ENCODE peak calls at places on chromosomes 4 and X, in nine cellular contexts. One of them, this sample, is unnamed.
A peak's percentile ranks its signal among the peaks of the same experiment; 100 is the strongest.

GRCh38 chr4:150323551-150324325 is 245.5 kb downstream of the DCLK2 start:
- DNase-seq in fibroblast of the aortic adventitia: peak; percentile 55
- DNase-seq in ovary: no peak
- DNase-seq in effector memory CD4-positive, alpha-beta T cell: no peak
- DNase-seq in cardiac muscle cell: peak; percentile 49
- DNase-seq in H7: no peak
- DNase-seq in testis: no peak
- DNase-seq in epithelial cell of esophagus: no peak
- DNase-seq in mucosa of descending colon: no peak
- DNase-seq in this sample: no peak

GRCh38 chrX:86133761-86134160 is 14.5 kb upstream of the DACH2 start:
- DNase-seq in fibroblast of the aortic adventitia: peak; percentile 28
- DNase-seq in ovary: no peak
- DNase-seq in effector memory CD4-positive, alpha-beta T cell: no peak
- DNase-seq in cardiac muscle cell: peak; percentile 21
- DNase-seq in H7: peak; percentile 11
- DNase-seq in testis: no peak
- DNase-seq in epithelial cell of esophagus: peak; percentile 12
- DNase-seq in mucosa of descending colon: no peak
- DNase-seq in this sample: no peak

GRCh38 chrX:119062750-119063374 is 9.9 kb upstream of the CT47C1 start:
- DNase-seq in fibroblast of the aortic adventitia: peak; percentile 17
- DNase-seq in ovary: no peak
- DNase-seq in effector memory CD4-positive, alpha-beta T cell: no peak
- DNase-seq in cardiac muscle cell: peak; percentile 56
- DNase-seq in H7: no peak
- DNase-seq in testis: no peak
- DNase-seq in epithelial cell of esophagus: peak; percentile 3
- DNase-seq in mucosa of descending colon: no peak
- DNase-seq in this sample: no peak

GRCh38 chrX:11533211-11533651 is 132.5 kb downstream of the ARHGAP6 start:
- DNase-seq in fibroblast of the aortic adventitia: peak; percentile 91
- DNase-seq in ovary: no peak
- DNase-seq in effector memory CD4-positive, alpha-beta T cell: no peak
- DNase-seq in cardiac muscle cell: peak; percentile 81
- DNase-seq in H7: peak; percentile 28
- DNase-seq in testis: no peak
- DNase-seq in epithelial cell of esophagus: peak; percentile 66
- DNase-seq in mucosa of descending colon: no peak
- DNase-seq in this sample: no peak

GRCh38 chrX:103831803-103832544 is at the start of gene RAB9B:
- DNase-seq in fibroblast of the aortic adventitia: no peak
- DNase-seq in ovary: peak; percentile 86
- DNase-seq in effector memory CD4-positive, alpha-beta T cell: peak; percentile 19
- DNase-seq in cardiac muscle cell: peak; percentile 59
- DNase-seq in H7: peak; percentile 82
- DNase-seq in testis: peak; percentile 81
- DNase-seq in epithelial cell of esophagus: no peak
- DNase-seq in mucosa of descending colon: peak; percentile 69
- DNase-seq in this sample: peak; percentile 61

GRCh38 chr4:145437466-145437865 is 44.2 kb upstream of the SMAD1 start:
- DNase-seq in fibroblast of the aortic adventitia: no peak
- DNase-seq in ovary: no peak
- DNase-seq in effector memory CD4-positive, alpha-beta T cell: no peak
- DNase-seq in cardiac muscle cell: no peak
- DNase-seq in H7: no peak
- DNase-seq in testis: no peak
- DNase-seq in epithelial cell of esophagus: peak; percentile 48
- DNase-seq in mucosa of descending colon: no peak
- DNase-seq in this sample: no peak

GRCh38 chr4:112076919-112077608 is 68.2 kb upstream of the FAM241A start:
- DNase-seq in fibroblast of the aortic adventitia: no peak
- DNase-seq in ovary: no peak
- DNase-seq in effector memory CD4-positive, alpha-beta T cell: no peak
- DNase-seq in cardiac muscle cell: no peak
- DNase-seq in H7: no peak
- DNase-seq in testis: no peak
- DNase-seq in epithelial cell of esophagus: no peak
- DNase-seq in mucosa of descending colon: no peak
- DNase-seq in this sample: no peak

GRCh38 chrX:115521717-115522116 is 39.3 kb upstream of the PLS3 start:
- DNase-seq in fibroblast of the aortic adventitia: peak; percentile 26
- DNase-seq in ovary: no peak
- DNase-seq in effector memory CD4-positive, alpha-beta T cell: no peak
- DNase-seq in cardiac muscle cell: no peak
- DNase-seq in H7: no peak
- DNase-seq in testis: no peak
- DNase-seq in epithelial cell of esophagus: no peak
- DNase-seq in mucosa of descending colon: no peak
- DNase-seq in this sample: no peak

GRCh38 chr4:26342328-26343040 is 21.7 kb downstream of the RBPJ start:
- DNase-seq in fibroblast of the aortic adventitia: peak; percentile 83
- DNase-seq in ovary: no peak
- DNase-seq in effector memory CD4-positive, alpha-beta T cell: no peak
- DNase-seq in cardiac muscle cell: peak; percentile 58
- DNase-seq in H7: no peak
- DNase-seq in testis: no peak
- DNase-seq in epithelial cell of esophagus: peak; percentile 92
- DNase-seq in mucosa of descending colon: no peak
- DNase-seq in this sample: no peak
- H3K4me3 ChIP-seq in fibroblast of the aortic adventitia: no peak overlapping the region
- H3K4me3 ChIP-seq in ovary: no peak overlapping the region
- H3K4me3 ChIP-seq in effector memory CD4-positive, alpha-beta T cell: no peak overlapping the region
- H3K4me3 ChIP-seq in cardiac muscle cell: no peak overlapping the region
- H3K4me3 ChIP-seq in H7: no peak overlapping the region
- H3K4me3 ChIP-seq in testis: no peak overlapping the region
- H3K4me3 ChIP-seq in epithelial cell of esophagus: no peak overlapping the region
- H3K4me3 ChIP-seq in mucosa of descending colon: no peak overlapping the region
- H3K4me3 ChIP-seq in this sample: no peak overlapping the region

DNA sequence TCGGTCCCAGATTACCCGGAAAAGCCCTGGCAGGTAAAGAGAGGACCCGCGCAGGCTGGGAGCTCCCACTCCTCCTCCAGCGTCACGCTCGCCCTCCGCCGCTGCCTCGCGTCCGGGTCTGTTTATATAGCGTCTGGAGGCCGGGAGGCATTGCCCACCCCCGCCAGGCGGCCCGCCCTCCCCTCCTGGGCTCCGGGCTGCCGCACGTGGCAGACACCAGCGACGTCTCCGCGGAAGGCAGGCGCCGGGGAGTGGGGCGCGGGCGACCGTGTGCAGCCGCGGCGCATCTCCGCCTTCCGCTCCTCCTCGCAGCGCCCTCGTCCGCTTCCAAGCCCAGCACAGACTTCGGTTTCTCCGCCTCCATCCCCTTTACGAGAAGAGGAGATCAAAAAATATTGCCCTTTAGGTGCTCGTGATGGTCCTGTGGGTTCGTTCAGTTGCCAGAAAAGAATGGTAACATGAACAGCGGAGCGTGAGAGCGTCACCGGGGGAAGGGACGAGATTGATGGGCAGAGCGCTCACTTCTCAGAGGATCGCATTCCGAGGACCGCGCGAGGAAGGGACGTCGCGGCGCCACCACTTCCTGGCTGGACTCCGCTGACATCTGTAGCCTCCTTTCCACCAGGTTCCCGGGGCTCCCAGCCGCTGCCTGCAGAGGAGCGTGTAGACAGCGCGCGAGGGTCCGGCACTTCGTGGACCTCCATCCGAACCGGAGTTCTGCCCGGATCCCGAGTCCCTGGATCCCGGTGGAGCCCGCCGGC is at the start of gene GALNTL6:
- DNase-seq in fibroblast of the aortic adventitia: no peak
- DNase-seq in ovary: no peak
- DNase-seq in effector memory CD4-positive, alpha-beta T cell: no peak
- DNase-seq in cardiac muscle cell: peak; percentile 4
- DNase-seq in H7: peak; percentile 43
- DNase-seq in testis: peak; percentile 42
- DNase-seq in epithelial cell of esophagus: peak; percentile 22
- DNase-seq in mucosa of descending colon: no peak
- DNase-seq in this sample: no peak
- H3K4me3 ChIP-seq in fibroblast of the aortic adventitia: no peak within 1 kb of the TSS
- H3K4me3 ChIP-seq in ovary: no peak within 1 kb of the TSS
- H3K4me3 ChIP-seq in effector memory CD4-positive, alpha-beta T cell: no peak within 1 kb of the TSS
- H3K4me3 ChIP-seq in cardiac muscle cell: peak within 1 kb of the TSS; percentile 52
- H3K4me3 ChIP-seq in H7: peak within 1 kb of the TSS; percentile 60
- H3K4me3 ChIP-seq in testis: peak within 1 kb of the TSS; percentile 62
- H3K4me3 ChIP-seq in epithelial cell of esophagus: peak within 1 kb of the TSS; percentile 32
- H3K4me3 ChIP-seq in mucosa of descending colon: no peak within 1 kb of the TSS
- H3K4me3 ChIP-seq in this sample: peak within 1 kb of the TSS; percentile 32

GRCh38 chrX:68831405-68832100 is 2.7 kb downstream of the EFNB1 start:
- DNase-seq in fibroblast of the aortic adventitia: peak; percentile 16
- DNase-seq in ovary: no peak
- DNase-seq in effector memory CD4-positive, alpha-beta T cell: no peak
- DNase-seq in cardiac muscle cell: no peak
- DNase-seq in H7: peak; percentile 54
- DNase-seq in testis: no peak
- DNase-seq in epithelial cell of esophagus: no peak
- DNase-seq in mucosa of descending colon: no peak
- DNase-seq in this sample: no peak

GRCh38 chrX:68832101-68832416 is 3.2 kb downstream of the EFNB1 start:
- DNase-seq in fibroblast of the aortic adventitia: peak; percentile 75
- DNase-seq in ovary: peak; percentile 61
- DNase-seq in effector memory CD4-positive, alpha-beta T cell: no peak
- DNase-seq in cardiac muscle cell: peak; percentile 79
- DNase-seq in H7: peak; percentile 68
- DNase-seq in testis: peak; percentile 64
- DNase-seq in epithelial cell of esophagus: peak; percentile 51
- DNase-seq in mucosa of descending colon: peak; percentile 70
- DNase-seq in this sample: peak; percentile 68

GRCh38 chrX:68833855-68834331 is 5.1 kb downstream of the EFNB1 start:
- DNase-seq in fibroblast of the aortic adventitia: no peak
- DNase-seq in ovary: no peak
- DNase-seq in effector memory CD4-positive, alpha-beta T cell: no peak
- DNase-seq in cardiac muscle cell: no peak
- DNase-seq in H7: peak; percentile 18
- DNase-seq in testis: no peak
- DNase-seq in epithelial cell of esophagus: peak; percentile 75
- DNase-seq in mucosa of descending colon: peak; percentile 57
- DNase-seq in this sample: no peak

GRCh38 chrX:68833448-68833805 is 4.6 kb downstream of the EFNB1 start:
- DNase-seq in fibroblast of the aortic adventitia: no peak
- DNase-seq in ovary: no peak
- DNase-seq in effector memory CD4-positive, alpha-beta T cell: no peak
- DNase-seq in cardiac muscle cell: no peak
- DNase-seq in H7: peak; percentile 49
- DNase-seq in testis: no peak
- DNase-seq in epithelial cell of esophagus: no peak
- DNase-seq in mucosa of descending colon: no peak
- DNase-seq in this sample: no peak

DNA sequence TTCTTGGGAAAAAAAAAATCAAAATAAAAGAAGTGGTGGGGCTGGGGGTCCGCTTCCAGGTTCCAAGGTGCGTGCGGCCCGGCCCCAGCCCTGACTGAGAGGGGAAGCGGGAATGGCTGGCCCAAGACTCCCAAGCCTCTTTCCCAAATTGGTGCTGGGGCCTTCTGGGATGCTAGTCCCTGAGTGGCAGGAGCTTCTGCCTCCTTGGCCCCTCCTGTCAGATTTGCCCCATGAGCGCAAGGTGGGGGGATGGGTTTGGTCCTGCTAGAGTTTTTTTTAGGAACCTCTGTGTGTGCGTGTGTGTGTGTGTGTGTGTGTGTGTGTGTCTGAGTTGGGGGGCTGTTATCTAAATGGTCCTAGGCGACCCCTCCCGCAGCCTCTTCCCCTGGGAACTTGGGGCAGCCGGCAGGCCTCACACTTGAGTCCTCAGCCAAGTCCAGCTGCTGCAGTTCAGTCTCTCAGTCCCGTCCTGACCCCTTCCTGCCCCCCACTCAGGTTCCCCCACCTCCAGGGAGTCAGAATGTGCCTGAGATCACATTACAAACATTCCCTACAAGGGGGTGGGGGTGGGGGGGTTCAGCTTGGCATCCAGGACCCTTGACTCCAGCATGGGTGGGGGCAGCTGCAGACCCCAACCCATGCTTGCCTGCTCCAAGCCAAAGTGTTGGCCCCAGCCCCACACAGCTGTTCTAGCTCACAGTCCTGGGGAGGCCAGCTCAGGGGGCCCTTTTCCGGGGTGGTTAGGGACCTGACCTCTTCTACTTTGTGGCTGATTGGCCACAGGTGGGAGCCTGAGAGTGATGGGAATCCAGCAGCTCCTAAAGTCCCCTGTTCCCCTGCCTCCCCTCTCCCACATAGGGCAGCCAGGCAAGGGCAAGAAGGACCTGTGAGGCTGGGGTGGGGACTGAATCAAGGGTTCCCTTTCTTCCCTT is 4.0 kb downstream of the EFNB1 start:
- DNase-seq in fibroblast of the aortic adventitia: no peak
- DNase-seq in ovary: no peak
- DNase-seq in effector memory CD4-positive, alpha-beta T cell: no peak
- DNase-seq in cardiac muscle cell: no peak
- DNase-seq in H7: peak; percentile 61
- DNase-seq in testis: no peak
- DNase-seq in epithelial cell of esophagus: no peak
- DNase-seq in mucosa of descending colon: peak; percentile 28
- DNase-seq in this sample: no peak
- H3K4me3 ChIP-seq in fibroblast of the aortic adventitia: peak overlapping the region; percentile 77
- H3K4me3 ChIP-seq in ovary: peak overlapping the region; percentile 54
- H3K4me3 ChIP-seq in effector memory CD4-positive, alpha-beta T cell: no peak overlapping the region
- H3K4me3 ChIP-seq in cardiac muscle cell: peak overlapping the region; percentile 88
- H3K4me3 ChIP-seq in H7: no peak overlapping the region
- H3K4me3 ChIP-seq in testis: no peak overlapping the region
- H3K4me3 ChIP-seq in epithelial cell of esophagus: peak overlapping the region; percentile 78
- H3K4me3 ChIP-seq in mucosa of descending colon: no peak overlapping the region
- H3K4me3 ChIP-seq in this sample: peak overlapping the region; percentile 67

GRCh38 chr4:6269400-6269650 is 325 bp upstream of the WFS1 start:
- DNase-seq in fibroblast of the aortic adventitia: no peak
- DNase-seq in ovary: no peak
- DNase-seq in effector memory CD4-positive, alpha-beta T cell: no peak
- DNase-seq in cardiac muscle cell: no peak
- DNase-seq in H7: no peak
- DNase-seq in testis: no peak
- DNase-seq in epithelial cell of esophagus: no peak
- DNase-seq in mucosa of descending colon: no peak
- DNase-seq in this sample: no peak

GRCh38 chr4:6270691-6271121 is 1.1 kb downstream of the WFS1 start:
- DNase-seq in fibroblast of the aortic adventitia: peak; percentile 16
- DNase-seq in ovary: peak; percentile 72
- DNase-seq in effector memory CD4-positive, alpha-beta T cell: no peak
- DNase-seq in cardiac muscle cell: peak; percentile 48
- DNase-seq in H7: no peak
- DNase-seq in testis: no peak
- DNase-seq in epithelial cell of esophagus: no peak
- DNase-seq in mucosa of descending colon: no peak
- DNase-seq in this sample: no peak

GRCh38 chr4:6267573-6267972 is 2.1 kb upstream of the WFS1 start:
- DNase-seq in fibroblast of the aortic adventitia: no peak
- DNase-seq in ovary: no peak
- DNase-seq in effector memory CD4-positive, alpha-beta T cell: no peak
- DNase-seq in cardiac muscle cell: no peak
- DNase-seq in H7: no peak
- DNase-seq in testis: no peak
- DNase-seq in epithelial cell of esophagus: no peak
- DNase-seq in mucosa of descending colon: no peak
- DNase-seq in this sample: no peak

GRCh38 chr4:6269651-6270511 is at the start of gene WFS1:
- DNase-seq in fibroblast of the aortic adventitia: peak; percentile 98
- DNase-seq in ovary: peak; percentile 100
- DNase-seq in effector memory CD4-positive, alpha-beta T cell: peak; percentile 93
- DNase-seq in cardiac muscle cell: peak; percentile 99
- DNase-seq in H7: peak; percentile 100
- DNase-seq in testis: peak; percentile 99
- DNase-seq in epithelial cell of esophagus: peak; percentile 99
- DNase-seq in mucosa of descending colon: peak; percentile 100
- DNase-seq in this sample: peak; percentile 93

DNA sequence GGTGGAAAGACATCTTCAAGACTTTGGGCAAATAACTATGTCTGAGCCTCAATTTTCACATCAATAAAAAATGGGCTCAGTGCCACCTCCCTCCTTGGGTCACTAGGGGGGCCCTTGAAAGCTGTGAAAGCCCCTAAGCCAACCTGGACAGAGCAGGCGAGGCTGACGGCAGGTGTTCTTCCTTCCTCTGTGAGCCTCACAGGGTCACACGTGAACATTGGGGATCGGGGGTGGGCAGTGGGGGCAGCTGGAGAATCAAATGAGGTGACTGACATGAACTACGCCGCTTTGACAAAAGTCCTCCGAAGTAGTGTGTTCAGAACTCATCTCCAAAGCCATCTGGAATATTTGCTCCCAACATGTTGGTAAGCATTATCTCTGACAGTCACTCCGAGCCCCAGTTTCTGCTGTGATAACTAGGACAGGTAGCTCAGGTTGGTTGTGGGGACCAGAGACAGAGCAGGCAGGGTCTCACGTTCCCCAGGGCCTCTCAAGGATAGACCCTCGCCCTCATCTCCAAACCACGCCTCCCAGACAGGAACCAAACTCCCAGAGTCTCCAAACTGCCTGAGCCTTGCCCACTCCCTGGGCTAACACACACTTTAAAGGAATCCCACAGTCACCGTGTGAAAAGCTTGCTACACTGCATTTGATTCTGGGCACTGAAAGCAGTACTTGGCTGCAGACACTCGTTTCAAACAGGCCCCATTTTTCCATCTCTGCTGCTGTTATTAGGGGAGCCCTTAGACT is 825 bp upstream of the WFS1 start:
- DNase-seq in fibroblast of the aortic adventitia: no peak
- DNase-seq in ovary: no peak
- DNase-seq in effector memory CD4-positive, alpha-beta T cell: no peak
- DNase-seq in cardiac muscle cell: no peak
- DNase-seq in H7: no peak
- DNase-seq in testis: no peak
- DNase-seq in epithelial cell of esophagus: no peak
- DNase-seq in mucosa of descending colon: no peak
- DNase-seq in this sample: no peak
- H3K4me3 ChIP-seq in fibroblast of the aortic adventitia: peak overlapping the region; percentile 38
- H3K4me3 ChIP-seq in ovary: peak overlapping the region; percentile 18
- H3K4me3 ChIP-seq in effector memory CD4-positive, alpha-beta T cell: peak overlapping the region; percentile 76
- H3K4me3 ChIP-seq in cardiac muscle cell: peak overlapping the region; percentile 10
- H3K4me3 ChIP-seq in H7: peak overlapping the region; percentile 19
- H3K4me3 ChIP-seq in testis: peak overlapping the region; percentile 95
- H3K4me3 ChIP-seq in epithelial cell of esophagus: peak overlapping the region; percentile 26
- H3K4me3 ChIP-seq in mucosa of descending colon: no peak overlapping the region
- H3K4me3 ChIP-seq in this sample: no peak overlapping the region

This sample was measured in left lung.